ENCODE peak calls at places on chromosomes 5 and 9, in eight cellular contexts. S, B, T, W, R, Y, K and A are unnamed samples.

GRCh38 chr5:150000990-150001659 is 586 bp downstream of the HMGXB3 start:
- DNase-seq in Y (peak; percentile 55), S (peak; percentile 43), R (peak; percentile 43), W (peak; percentile 71), B (no peak), T (peak; percentile 57), K (no peak), A (no peak)

GRCh38 chr5:39755986-39756385 is 331.2 kb upstream of the DAB2 start:
- DNase-seq in T (no peak), K (peak; percentile 91), S (no peak), R (no peak), W (peak; percentile 21), B (peak; percentile 79), Y (peak; percentile 89), A (peak; percentile 79)

GRCh38 chr9:102362463-102363138 is 624.2 kb upstream of the GRIN3A start:
- DNase-seq in Y (no peak), S (no peak), R (no peak), T (no peak), B (no peak), W (no peak), K (no peak), A (no peak)

GRCh38 chr9:122122468-122122867 is 29.4 kb upstream of the TTLL11 start:
- DNase-seq in T (no peak), K (no peak), S (no peak), B (no peak), W (no peak), Y (no peak), R (no peak), A (no peak)

GRCh38 chr9:89522261-89522978 is 24.5 kb upstream of the SEMA4D start:
- DNase-seq in R (no peak), W (no peak), S (no peak), B (no peak), T (peak; percentile 64), K (no peak), Y (no peak), A (no peak)

GRCh38 chr9:98410185-98410697 is 154.8 kb upstream of the TBC1D2 start:
- DNase-seq in Y (peak; percentile 93), B (peak; percentile 73), W (peak; percentile 81), S (no peak), K (peak; percentile 52), T (no peak), R (no peak), A (peak; percentile 84)

GRCh38 chr9:2173170-2173569 is 158.0 kb downstream of the SMARCA2 start:
- DNase-seq in T (no peak), Y (no peak), W (no peak), R (no peak), K (no peak), S (no peak), B (no peak), A (no peak)

GRCh38 chr5:135045488-135045887 is 11.5 kb upstream of the PITX1 start:
- DNase-seq in S (no peak), B (no peak), W (no peak), T (no peak), Y (no peak), K (no peak), R (no peak), A (no peak)

GRCh38 chr5:164051745-164052144 is 546.3 kb downstream of the MAT2B start:
- DNase-seq in K (peak; percentile 7), W (no peak), R (no peak), S (no peak), B (peak; percentile 8), Y (peak; percentile 62), T (no peak), A (no peak)

GRCh38 chr5:158943057-158943456 is 156.7 kb downstream of the EBF1 start:
- DNase-seq in Y (peak; percentile 77), W (no peak), S (peak; percentile 53), R (no peak), K (peak; percentile 80), B (peak; percentile 36), T (no peak), A (peak; percentile 30)

GRCh38 chr5:127001621-127002296 is 28.6 kb downstream of the MARCHF3 start:
- DNase-seq in S (no peak), B (peak; percentile 79), W (no peak), R (no peak), Y (peak; percentile 87), T (no peak), K (peak; percentile 92), A (no peak)

GRCh38 chr9:132694144-132694543 is 23.9 kb downstream of the GTF3C4 start:
- DNase-seq in S (no peak), R (no peak), T (no peak), B (no peak), Y (peak; percentile 11), W (peak; percentile 73), K (no peak), A (no peak)
- TF ChIP-seq CTCF in S (peak; percentile 13), R (no peak), T (no peak), B (peak; percentile 13), Y (peak; percentile 31), W (peak; percentile 63), K (no peak), A (no peak)

GRCh38 chr5:112366987-112367386 is 52.1 kb downstream of the EPB41L4A start:
- DNase-seq in Y (no peak), K (no peak), R (no peak), S (no peak), B (no peak), T (no peak), W (peak; percentile 53), A (no peak)
- TF ChIP-seq CTCF in Y (peak; percentile 22), K (no peak), R (no peak), S (peak; percentile 38), B (peak; percentile 31), T (no peak), W (peak; percentile 31), A (no peak)

GRCh38 chr9:72013188-72013877 is 47.1 kb downstream of the C9orf57 start:
- DNase-seq in B (no peak), W (no peak), S (no peak), K (no peak), Y (no peak), T (no peak), R (no peak), A (no peak)
- TF ChIP-seq CTCF in B (no peak), W (no peak), S (no peak), K (no peak), Y (no peak), T (no peak), R (no peak), A (no peak)

DNA sequence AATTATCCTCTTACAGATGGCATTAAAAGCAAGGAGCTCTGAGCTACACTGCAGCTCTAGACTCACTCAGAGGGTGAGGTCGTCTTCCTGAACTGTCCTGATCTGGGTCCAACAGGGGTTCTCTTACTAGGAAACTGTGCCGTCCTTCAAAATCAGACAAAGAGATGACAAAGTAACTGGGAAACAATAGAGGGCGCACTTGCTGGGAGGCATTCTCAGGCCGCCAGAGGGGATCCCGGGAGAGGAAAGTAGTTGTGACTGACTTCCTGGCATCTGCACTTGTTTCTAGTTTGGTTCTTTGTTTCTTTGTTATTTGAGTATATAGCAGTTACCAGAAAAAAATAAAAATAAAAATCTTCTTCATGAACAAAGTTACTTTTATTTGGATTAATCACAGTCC is 142.9 kb upstream of the MSX2 start:
- DNase-seq in S (no peak), W (peak; percentile 90), B (no peak), K (no peak), R (peak; percentile 13), T (no peak), Y (peak; percentile 11), A (no peak)
- TF ChIP-seq CTCF in S (peak; percentile 37), W (peak; percentile 80), B (peak; percentile 46), K (peak; percentile 26), R (peak; percentile 11), T (no peak), Y (peak; percentile 0), A (peak; percentile 32)

GRCh38 chr5:56829137-56829536 is 13.8 kb downstream of the MAP3K1 start:
- DNase-seq in Y (no peak), B (no peak), K (no peak), S (no peak), R (no peak), T (peak; percentile 48), W (no peak), A (no peak)

GRCh38 chr5:56827923-56828322 is 12.6 kb downstream of the MAP3K1 start:
- DNase-seq in B (no peak), R (no peak), Y (no peak), K (no peak), W (no peak), T (no peak), S (no peak), A (no peak)

GRCh38 chr5:56824019-56824418 is 8.7 kb downstream of the MAP3K1 start:
- DNase-seq in R (no peak), B (no peak), S (no peak), W (no peak), K (no peak), T (no peak), Y (no peak), A (no peak)

GRCh38 chr5:56825222-56825824 is 10.0 kb downstream of the MAP3K1 start:
- DNase-seq in K (no peak), Y (no peak), T (no peak), S (no peak), W (no peak), R (no peak), B (no peak), A (no peak)

DNA sequence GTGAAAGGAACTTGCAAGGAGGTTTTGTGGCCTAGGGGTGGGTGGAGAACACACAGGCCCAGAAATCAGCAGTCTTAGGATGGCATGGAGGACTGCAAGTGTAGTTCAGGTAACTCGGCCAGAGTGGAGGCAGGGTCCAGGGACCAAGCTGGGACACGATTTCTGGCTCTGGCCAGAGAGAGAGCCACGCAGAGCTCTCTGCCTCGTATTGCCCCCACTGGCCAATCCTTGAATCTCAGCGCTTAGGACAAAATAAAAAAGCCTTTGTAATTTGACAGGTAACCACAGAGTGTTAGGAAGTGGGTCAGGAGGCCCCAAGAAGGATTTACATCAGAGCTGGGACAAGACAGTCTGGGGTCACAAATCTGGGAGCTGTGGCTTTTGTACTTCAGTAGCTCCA is 11.7 kb downstream of the MAP3K1 start:
- DNase-seq in B (no peak), T (no peak), Y (no peak), K (no peak), S (no peak), W (peak; percentile 77), R (no peak), A (no peak)
- TF ChIP-seq CTCF in B (peak; percentile 37), T (no peak), Y (peak; percentile 31), K (no peak), S (peak; percentile 35), W (peak; percentile 53), R (peak; percentile 23), A (no peak)